ENCODE peak calls at places on chromosome 10, in four cellular contexts. W is OCI-LY7, O is HCT116, T is PC-3. L is an unnamed sample.

GRCh38 chr10:127977368-127978009 is 70.6 kb downstream of the PTPRE start:
- DNase-seq in W (no peak), O (no peak), T (peak; percentile 17), L (no peak)

GRCh38 chr10:11586170-11586569 is 25.3 kb downstream of the USP6NL start:
- DNase-seq in W (no peak), O (no peak), T (no peak), L (no peak)

GRCh38 chr10:132209130-132209529 is 22.4 kb downstream of the DPYSL4 start:
- DNase-seq in W (no peak), O (no peak), T (peak; percentile 19), L (no peak)

GRCh38 chr10:77179015-77179695 is 458.5 kb downstream of the KCNMA1 start:
- DNase-seq in W (no peak), O (no peak), T (peak; percentile 100), L (peak; percentile 26)

GRCh38 chr10:91891285-91892001 is 17.8 kb downstream of the FGFBP3 start:
- DNase-seq in W (no peak), O (no peak), T (peak; percentile 40), L (no peak)

GRCh38 chr10:86607674-86608073 is 46.7 kb upstream of the OPN4 start:
- DNase-seq in W (no peak), O (no peak), T (no peak), L (no peak)

GRCh38 chr10:132036887-132037675 is 28.7 kb upstream of the JAKMIP3 start:
- DNase-seq in W (no peak), O (no peak), T (no peak), L (peak; percentile 56)

GRCh38 chr10:132859084-132859855 is 73.3 kb upstream of the NKX6-2 start:
- DNase-seq in W (no peak), O (no peak), T (no peak), L (no peak)

GRCh38 chr10:76643465-76643864 is 994.1 kb downstream of the KCNMA1 start:
- DNase-seq in W (no peak), O (no peak), T (no peak), L (peak; percentile 6)

GRCh38 chr10:90804354-90804753 is 53.5 kb downstream of the HTR7 start:
- DNase-seq in W (no peak), O (no peak), T (no peak), L (no peak)

GRCh38 chr10:69567920-69568319 is 5.3 kb downstream of the NEUROG3 start:
- DNase-seq in W (no peak), O (no peak), T (peak; percentile 81), L (peak; percentile 92)

GRCh38 chr10:124600051-124600880 is 138.6 kb downstream of the LHPP start:
- DNase-seq in W (no peak), O (no peak), T (no peak), L (no peak)

GRCh38 chr10:73042130-73042529 is 54.5 kb downstream of the P4HA1 start:
- DNase-seq in W (no peak), O (no peak), T (no peak), L (no peak)
- TF ChIP-seq EZH2phosphoT487 in W (no peak), O (no peak), T (no peak), L (no peak)

GRCh38 chr10:97445357-97445721 is 467 bp downstream of the EXOSC1 start:
- DNase-seq in W (no peak), O (no peak), T (no peak), L (no peak)

GRCh38 chr10:97442277-97442676 is 3.5 kb downstream of the EXOSC1 start:
- DNase-seq in W (no peak), O (no peak), T (no peak), L (no peak)

GRCh38 chr10:97445722-97446639 is at the start of the genes EXOSC1 and ZDHHC16:
- DNase-seq in W (peak; percentile 96), O (peak; percentile 89), T (peak; percentile 94), L (peak; percentile 98)

DNA sequence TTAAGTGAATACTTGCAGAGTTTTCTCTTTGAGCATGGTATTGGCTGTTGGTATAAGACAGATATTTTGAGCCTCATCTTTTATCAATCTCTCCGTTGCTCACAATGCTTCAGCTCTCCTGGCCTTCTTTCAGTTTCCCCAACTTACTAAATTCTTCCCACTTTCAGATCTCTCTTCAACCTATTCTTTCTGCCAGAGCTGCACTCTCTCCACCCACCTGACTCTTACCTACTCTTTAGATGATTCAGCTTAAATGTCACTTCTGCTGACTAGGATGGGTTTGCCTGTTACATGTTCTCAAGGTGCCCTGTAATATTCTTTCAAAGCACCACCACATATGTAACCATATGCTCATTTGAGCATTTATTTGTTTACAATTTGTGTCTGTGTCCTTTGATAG is 1.6 kb downstream of the EXOSC1 start:
- DNase-seq in W (no peak), O (no peak), T (no peak), L (no peak)
- H3K4me3 ChIP-seq in W (peak overlapping the region; percentile 89), O (no peak overlapping the region), T (peak overlapping the region; percentile 100), L (peak overlapping the region; percentile 72)

DNA sequence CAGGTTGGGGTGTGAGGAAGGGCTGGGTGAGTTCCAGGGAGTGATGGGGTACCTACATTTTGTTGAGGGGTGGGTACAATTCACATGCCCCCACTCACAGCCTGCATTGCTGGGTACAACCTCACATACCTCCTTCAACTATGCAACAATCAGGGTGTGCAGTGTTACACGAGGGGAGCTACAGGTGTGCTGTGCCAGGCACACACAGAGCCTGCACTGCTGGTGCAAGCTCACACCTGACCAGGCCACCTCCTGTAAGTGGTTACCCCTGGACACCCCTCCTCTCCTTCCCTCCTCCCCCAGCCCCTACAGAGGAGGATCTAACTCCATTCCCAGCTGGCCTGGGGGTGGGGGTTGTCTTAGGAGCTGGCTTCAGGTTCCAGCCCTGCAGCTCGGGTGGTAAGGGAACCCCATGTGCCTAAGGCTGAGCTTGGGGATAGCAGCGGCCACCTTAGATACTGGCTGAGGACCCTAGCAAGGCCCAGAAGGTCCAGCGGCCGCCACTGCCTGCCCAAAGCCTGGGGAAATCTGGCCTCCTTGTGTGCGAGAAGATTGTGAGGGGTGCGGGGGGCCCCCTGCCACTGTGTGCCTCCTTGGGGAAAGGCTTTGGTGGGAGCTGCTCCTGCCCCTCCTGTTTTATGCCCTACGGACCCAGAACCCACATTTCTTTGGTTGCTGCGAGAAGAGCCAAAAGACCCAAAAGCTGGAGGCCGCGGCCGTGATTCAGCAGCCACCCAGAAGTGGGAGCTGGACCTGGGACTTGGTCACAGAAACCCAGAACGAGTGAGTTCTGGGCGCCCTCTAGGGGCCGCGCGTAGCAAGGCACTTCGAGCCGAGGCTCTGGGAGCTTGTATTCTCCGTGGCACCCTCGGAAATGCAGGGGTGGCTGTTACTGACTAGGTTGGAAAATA is 10.8 kb downstream of the TLX1 start:
- DNase-seq in W (peak; percentile 85), O (peak; percentile 81), T (peak; percentile 90), L (peak; percentile 92)
- TF ChIP-seq EZH2phosphoT487 in W (no peak), O (no peak), T (no peak), L (peak; percentile 77)

GRCh38 chr10:62818426-62819011 is 2.4 kb upstream of the EGR2 start:
- DNase-seq in W (no peak), O (no peak), T (peak; percentile 78), L (peak; percentile 83)
- H3K4me3 ChIP-seq in W (peak overlapping the region; percentile 74), O (peak overlapping the region; percentile 62), T (peak overlapping the region; percentile 69), L (peak overlapping the region; percentile 87)

DNA sequence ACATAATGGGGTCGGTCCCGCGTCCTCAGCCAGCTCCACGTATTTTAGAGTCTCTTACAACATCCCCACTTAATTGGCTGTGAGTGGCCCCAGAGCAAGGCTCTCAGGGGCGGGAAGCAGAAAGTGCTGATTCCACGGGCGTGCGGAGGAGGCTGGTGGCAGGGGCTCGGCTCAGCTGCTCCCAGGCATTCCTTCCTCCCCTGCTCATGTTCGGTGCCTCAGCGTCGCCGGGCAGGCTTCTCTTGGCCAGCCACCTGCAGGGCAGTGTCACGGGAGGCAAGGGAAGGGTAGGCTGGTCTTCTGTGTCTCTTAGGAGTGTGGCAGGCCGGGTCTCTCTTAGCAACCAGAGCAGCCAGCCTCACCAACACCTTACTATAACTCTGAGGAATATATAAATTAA is 33.8 kb downstream of the IL15RA start:
- DNase-seq in W (no peak), O (no peak), T (no peak), L (peak; percentile 34)
- TF ChIP-seq EZH2phosphoT487 in W (no peak), O (no peak), T (no peak), L (no peak)

DNA sequence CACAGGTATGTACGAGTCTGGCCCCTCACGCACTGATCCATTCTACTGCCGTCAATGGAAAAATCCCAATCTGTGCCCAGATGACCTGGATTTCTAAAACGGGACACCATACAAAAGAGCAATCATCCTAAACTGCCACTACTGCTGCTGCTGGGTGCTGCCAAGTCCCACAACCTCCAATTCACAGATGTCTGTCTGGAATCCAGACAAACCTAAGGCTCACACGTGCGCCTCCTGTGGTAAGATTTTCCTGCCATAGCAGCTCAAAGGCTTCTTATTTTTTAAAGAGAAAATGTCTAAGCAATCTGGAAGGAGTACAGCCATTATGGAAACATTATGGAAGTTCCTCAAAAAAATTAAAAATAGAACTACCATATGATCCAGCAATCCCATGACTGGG is 40.9 kb downstream of the JCAD start:
- DNase-seq in W (no peak), O (no peak), T (no peak), L (no peak)
- H3K4me3 ChIP-seq in W (no peak overlapping the region), O (no peak overlapping the region), T (no peak overlapping the region), L (no peak overlapping the region)

DNA sequence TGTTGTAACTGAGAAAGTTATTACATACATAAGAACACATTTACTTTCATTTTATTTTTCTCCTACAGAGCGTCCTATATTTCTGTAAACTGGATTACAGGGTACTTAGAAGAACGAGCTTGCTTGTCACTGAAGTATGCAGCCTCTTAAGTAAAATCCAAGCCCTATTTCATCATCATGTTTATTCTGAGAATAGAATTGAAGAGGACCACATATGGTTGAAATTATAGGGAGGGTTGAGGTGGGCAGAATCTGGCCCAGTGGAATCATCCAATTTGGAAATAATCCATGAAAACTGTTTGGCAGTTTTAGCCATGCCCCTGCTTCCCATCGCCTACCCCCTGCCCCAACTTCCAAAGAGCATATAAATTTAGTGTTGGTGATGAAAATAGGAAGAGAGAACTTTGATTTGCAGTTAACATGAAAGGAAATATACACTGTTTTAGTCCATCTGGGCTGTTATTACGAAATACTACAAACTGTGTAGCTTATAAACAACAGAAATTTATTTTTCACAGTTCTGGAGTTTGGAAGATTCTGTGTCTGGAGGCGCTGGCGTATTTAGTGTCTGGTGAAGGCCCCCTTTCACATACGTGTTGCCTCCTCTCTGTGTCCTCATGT is 150.4 kb downstream of the PRKG1 start:
- DNase-seq in W (no peak), O (no peak), T (no peak), L (no peak)
- TF ChIP-seq EZH2phosphoT487 in W (no peak), O (no peak), T (no peak), L (no peak)

DNA sequence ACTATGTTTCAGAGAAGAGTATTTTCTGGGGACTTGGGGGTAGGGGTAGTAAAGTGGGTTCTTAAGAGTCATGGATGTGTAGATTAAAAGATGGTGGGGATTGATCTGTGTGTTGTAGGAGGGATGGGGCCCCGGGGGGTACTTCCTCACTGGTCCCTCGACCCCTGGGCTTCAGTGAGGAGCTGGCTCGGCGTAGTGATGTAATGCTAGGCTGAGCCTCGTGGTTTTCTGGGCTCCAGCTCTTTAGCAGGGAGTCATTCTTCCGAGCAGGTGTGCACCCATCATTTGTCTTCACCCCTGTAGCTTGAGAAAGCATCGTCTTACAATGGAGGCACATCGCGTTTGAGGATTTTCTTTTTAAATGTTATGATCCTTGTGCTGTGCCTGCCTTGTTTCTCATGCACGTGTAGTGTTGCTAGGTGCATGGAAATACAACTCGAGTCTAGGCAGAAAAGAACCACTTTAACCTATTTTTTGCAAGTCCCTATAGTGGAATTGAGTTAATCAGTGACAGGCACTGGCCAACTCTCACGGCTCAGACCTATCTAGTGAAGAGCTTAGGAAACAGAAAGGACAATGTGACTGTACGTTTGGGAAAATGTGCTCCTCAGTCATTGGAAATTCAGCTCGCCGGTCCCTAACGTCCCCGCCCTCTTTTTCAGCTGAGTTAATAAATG is 106.1 kb upstream of the BTBD16 start:
- DNase-seq in W (no peak), O (no peak), T (no peak), L (peak; percentile 32)
- H3K4me3 ChIP-seq in W (no peak overlapping the region), O (no peak overlapping the region), T (no peak overlapping the region), L (peak overlapping the region; percentile 89)

L was measured in neural progenitor cell.